ENCODE peak calls at places on chromosomes 7 and 10, in four cellular contexts. S is spleen; Z is stimulated activated CD4-positive, alpha-beta T cell treated with anti-CD3 and anti-CD28 coated beads, Interleukin-1b, Interleukin-23, amount 100 ng/mL, for 1 hour; L is T-helper 1 cell. M is an unnamed sample.

GRCh38 chr10:71736570-71737355 is 17.2 kb upstream of the C10orf105 start:
- DNase-seq in S (no peak), Z (no peak), L (no peak), M (no peak)

GRCh38 chr7:71348751-71349415 is 216.9 kb downstream of the GALNT17 start:
- DNase-seq in S (no peak), Z (no peak), L (no peak), M (no peak)

GRCh38 chr10:101597036-101597435 is 8.9 kb downstream of the DPCD start:
- DNase-seq in S (peak; percentile 14), Z (no peak), L (no peak), M (no peak)

GRCh38 chr10:35415505-35415904 is 79.2 kb downstream of the CCNY start:
- DNase-seq in S (no peak), Z (no peak), L (no peak), M (no peak)

GRCh38 chr10:91035650-91036292 is 114.9 kb upstream of the ANKRD1 start:
- DNase-seq in S (no peak), Z (no peak), L (no peak), M (no peak)

GRCh38 chr7:68158686-68159255 is 1162.1 kb downstream of the TYW1 start:
- DNase-seq in S (no peak), Z (no peak), L (no peak), M (no peak)

GRCh38 chr10:86349940-86350630 is 16.5 kb downstream of the GRID1 start:
- DNase-seq in S (peak; percentile 59), Z (no peak), L (no peak), M (no peak)

GRCh38 chr10:73773152-73773879 is 8.5 kb upstream of the CHCHD1 start:
- DNase-seq in S (no peak), Z (no peak), L (no peak), M (no peak)

GRCh38 chr10:67785098-67785497 is 52.9 kb downstream of the DNAJC12 start:
- DNase-seq in S (no peak), Z (no peak), L (peak; percentile 72), M (peak; percentile 68)